ENCODE peak calls at places on chromosomes 5 and 9, in five cellular contexts. G is NCI-H187, O is testis, N is HuH-7.5, V is adrenal gland. M is an unnamed sample.

GRCh38 chr5:83965431-83965830 is 244.8 kb upstream of the HAPLN1 start:
- DNase-seq in N (no peak), G (no peak), O (no peak), V (no peak), M (peak)

GRCh38 chr5:102547659-102548058 is 48.9 kb upstream of the SLCO6A1 start:
- DNase-seq in G (no peak), O (no peak), V (no peak), N (no peak), M (no peak)

GRCh38 chr5:40755093-40755406 is 711 bp downstream of the TTC33 start:
- DNase-seq in O (peak), G (peak), N (peak), V (peak), M (peak)

GRCh38 chr5:54309751-54310432 is 481 bp downstream of the ARL15 start:
- DNase-seq in O (peak), N (peak), V (peak), G (peak), M (peak)

GRCh38 chr5:68848086-68848485 is 245.7 kb upstream of the SLC30A5 start:
- DNase-seq in G (no peak), N (no peak), V (peak), O (no peak), M (no peak)

GRCh38 chr5:37637165-37637845 is 202.5 kb downstream of the GDNF start:
- DNase-seq in G (no peak), O (no peak), N (no peak), V (no peak), M (peak)

GRCh38 chr5:1167361-1167727 is 34.1 kb upstream of the SLC6A19 start:
- DNase-seq in O (no peak), G (no peak), V (no peak), N (no peak), M (no peak)

GRCh38 chr5:43432486-43433365 is 20.5 kb upstream of the CCL28 start:
- DNase-seq in N (peak), O (peak), V (peak), G (no peak), M (peak)

GRCh38 chr9:32550046-32550608 is 2.0 kb upstream of the SMIM27 start:
- DNase-seq in G (no peak), O (peak), V (no peak), N (peak), M (peak)

GRCh38 chr5:158976035-158976434 is 123.7 kb downstream of the EBF1 start:
- DNase-seq in V (no peak), N (no peak), G (peak), O (no peak), M (peak)

GRCh38 chr9:108377881-108378280 is 477.9 kb downstream of the ACTL7B start:
- DNase-seq in V (no peak), O (no peak), N (no peak), G (no peak), M (no peak)

GRCh38 chr5:144017119-144017518 is 153.3 kb downstream of the YIPF5 start:
- DNase-seq in N (no peak), O (no peak), G (no peak), V (no peak), M (no peak)

GRCh38 chr5:178149199-178149932 is 4.3 kb downstream of the NHP2 start:
- DNase-seq in G (no peak), O (no peak), N (no peak), V (no peak), M (peak)

GRCh38 chr5:71905804-71906711 is 187.0 kb downstream of the CARTPT start:
- DNase-seq in G (no peak), O (no peak), V (no peak), N (no peak), M (no peak)

GRCh38 chr5:180823938-180824629 is 21.5 kb upstream of the MGAT1 start:
- DNase-seq in O (no peak), V (no peak), N (no peak), G (no peak), M (no peak)

GRCh38 chr9:92807031-92807756 is 42.6 kb upstream of the BICD2 start:
- DNase-seq in O (no peak), G (no peak), V (no peak), N (no peak), M (no peak)

GRCh38 chr5:180289966-180290365 is 1.9 kb downstream of the MAPK9 start:
- DNase-seq in O (peak), G (no peak), V (no peak), N (no peak), M (no peak)

GRCh38 chr9:116137010-116137409 is 16.6 kb upstream of the PAPPA start:
- DNase-seq in N (no peak), G (no peak), V (no peak), O (no peak), M (no peak)

GRCh38 chr5:150073086-150073625 is 13.2 kb downstream of the CSF1R start:
- DNase-seq in N (no peak), V (no peak), O (no peak), G (no peak), M (no peak)

GRCh38 chr5:58133631-58134296 is 326.1 kb downstream of the PLK2 start:
- DNase-seq in O (no peak), N (no peak), G (no peak), V (no peak), M (peak)

GRCh38 chr5:61734966-61735365 is 402.9 kb downstream of the ZSWIM6 start:
- DNase-seq in O (no peak), G (no peak), V (no peak), N (no peak), M (no peak)

GRCh38 chr5:72064801-72065570 is 42.3 kb upstream of the MAP1B start:
- DNase-seq in G (peak), O (no peak), N (no peak), V (no peak), M (no peak)